ENCODE peak calls at places on chromosome 1, in four cellular contexts. One of them, this sample, is unnamed.

GRCh38 chr1:203263496-203263895 is 34.0 kb upstream of the CHIT1 start:
- DNase-seq in bronchial epithelial cell: no peak
- DNase-seq in transverse colon: no peak
- DNase-seq in A549: no peak
- DNase-seq in this sample: no peak

GRCh38 chr1:228096416-228097332 is 6.5 kb downstream of the C1orf35 start:
- DNase-seq in transverse colon: no peak
- DNase-seq in bronchial epithelial cell: no peak
- DNase-seq in A549: no peak
- DNase-seq in this sample: no peak

GRCh38 chr1:63575340-63575826 is 17.8 kb upstream of the PGM1 start:
- DNase-seq in transverse colon: no peak
- DNase-seq in A549: peak; percentile 12
- DNase-seq in bronchial epithelial cell: peak; percentile 41
- DNase-seq in this sample: no peak

GRCh38 chr1:185813401-185813979 is 79.3 kb downstream of the HMCN1 start:
- DNase-seq in transverse colon: peak; percentile 11
- DNase-seq in bronchial epithelial cell: peak; percentile 65
- DNase-seq in A549: peak; percentile 63
- DNase-seq in this sample: no peak

GRCh38 chr1:26999440-26999987 is 6.0 kb downstream of the TRNP1 start:
- DNase-seq in A549: peak; percentile 90
- DNase-seq in transverse colon: peak; percentile 66
- DNase-seq in bronchial epithelial cell: peak; percentile 95
- DNase-seq in this sample: peak; percentile 36

GRCh38 chr1:34884961-34885360 is 25.4 kb upstream of the SMIM12 start:
- DNase-seq in A549: peak; percentile 16
- DNase-seq in transverse colon: no peak
- DNase-seq in bronchial epithelial cell: no peak
- DNase-seq in this sample: no peak

GRCh38 chr1:107840746-107841145 is 124.2 kb downstream of the VAV3 start:
- DNase-seq in transverse colon: no peak
- DNase-seq in A549: no peak
- DNase-seq in bronchial epithelial cell: no peak
- DNase-seq in this sample: no peak

GRCh38 chr1:40155910-40156309 is 5.3 kb upstream of the RLF start:
- DNase-seq in bronchial epithelial cell: peak; percentile 12
- DNase-seq in transverse colon: no peak
- DNase-seq in A549: no peak
- DNase-seq in this sample: no peak

GRCh38 chr1:53725238-53725689 is 13.7 kb downstream of the GLIS1 start:
- DNase-seq in A549: peak; percentile 14
- DNase-seq in transverse colon: no peak
- DNase-seq in bronchial epithelial cell: peak; percentile 10
- DNase-seq in this sample: peak; percentile 44

GRCh38 chr1:160284220-160284781 is 632 bp downstream of the PEX19 start:
- DNase-seq in transverse colon: peak; percentile 41
- DNase-seq in bronchial epithelial cell: peak; percentile 67
- DNase-seq in A549: no peak
- DNase-seq in this sample: no peak

DNA sequence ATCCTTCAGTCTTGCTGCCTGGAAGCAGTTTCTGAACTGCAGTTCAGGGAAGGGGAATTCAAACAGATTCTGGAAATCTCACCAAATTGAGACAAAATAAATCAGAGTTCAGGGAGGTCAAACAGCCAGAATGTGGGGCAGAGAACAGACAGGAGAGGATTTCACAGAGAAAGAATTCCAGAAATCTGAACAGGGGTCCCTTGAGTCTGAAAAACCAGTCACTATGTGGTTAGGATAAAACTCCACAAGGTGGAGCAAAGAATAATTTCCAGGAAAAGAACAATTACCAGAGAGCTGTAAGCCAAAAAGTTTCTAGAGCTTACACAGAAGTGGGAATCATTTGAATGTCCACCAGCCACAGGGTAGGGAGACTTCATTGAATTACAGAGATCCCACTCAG is 84.7 kb downstream of the URB2 start:
- DNase-seq in bronchial epithelial cell: no peak
- DNase-seq in transverse colon: no peak
- DNase-seq in A549: no peak
- DNase-seq in this sample: no peak
- TF ChIP-seq CTCF in bronchial epithelial cell: no peak
- TF ChIP-seq CTCF in transverse colon: no peak
- TF ChIP-seq CTCF in A549: peak; percentile 19
- TF ChIP-seq CTCF in this sample: no peak

GRCh38 chr1:153750026-153750995 is 22.5 kb downstream of the INTS3 start:
- DNase-seq in A549: no peak
- DNase-seq in bronchial epithelial cell: no peak
- DNase-seq in transverse colon: no peak
- DNase-seq in this sample: no peak
- TF ChIP-seq CTCF in A549: no peak
- TF ChIP-seq CTCF in bronchial epithelial cell: no peak
- TF ChIP-seq CTCF in transverse colon: peak; percentile 9
- TF ChIP-seq CTCF in this sample: no peak

DNA sequence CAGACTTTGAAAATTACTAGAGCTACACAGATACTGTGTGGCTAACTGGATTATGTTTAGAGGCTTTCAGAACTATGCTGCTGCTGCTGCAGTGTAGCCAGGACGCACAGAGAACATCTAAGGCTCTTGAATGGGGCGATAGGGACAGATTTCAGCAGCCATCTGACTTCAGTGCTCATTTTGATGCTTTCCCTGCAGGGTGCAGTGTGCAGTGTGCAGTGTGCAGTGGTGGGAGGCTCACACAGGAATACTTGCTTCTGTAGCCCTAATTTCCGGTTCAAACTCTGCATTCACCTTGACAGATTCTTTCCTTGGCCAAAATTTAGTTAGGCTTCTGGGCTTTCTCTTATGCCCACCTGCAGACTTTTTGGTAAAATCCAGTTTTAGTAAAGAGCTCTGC is 7.7 kb downstream of the METTL18 start:
- DNase-seq in A549: no peak
- DNase-seq in transverse colon: no peak
- DNase-seq in bronchial epithelial cell: no peak
- DNase-seq in this sample: no peak
- TF ChIP-seq CTCF in A549: no peak
- TF ChIP-seq CTCF in transverse colon: no peak
- TF ChIP-seq CTCF in bronchial epithelial cell: no peak
- TF ChIP-seq CTCF in this sample: no peak

GRCh38 chr1:116821763-116822162 is 67.5 kb downstream of the CD2 start:
- DNase-seq in transverse colon: no peak
- DNase-seq in bronchial epithelial cell: no peak
- DNase-seq in A549: no peak
- DNase-seq in this sample: no peak

GRCh38 chr1:116820362-116820761 is 66.1 kb downstream of the CD2 start:
- DNase-seq in transverse colon: no peak
- DNase-seq in bronchial epithelial cell: peak; percentile 84
- DNase-seq in A549: peak; percentile 59
- DNase-seq in this sample: no peak

GRCh38 chr1:116819081-116819480 is 64.9 kb downstream of the CD2 start:
- DNase-seq in transverse colon: no peak
- DNase-seq in bronchial epithelial cell: no peak
- DNase-seq in A549: no peak
- DNase-seq in this sample: no peak

GRCh38 chr1:116814935-116815334 is 60.7 kb downstream of the CD2 start:
- DNase-seq in A549: no peak
- DNase-seq in bronchial epithelial cell: no peak
- DNase-seq in transverse colon: no peak
- DNase-seq in this sample: no peak

GRCh38 chr1:116817582-116818064 is 63.4 kb downstream of the CD2 start:
- DNase-seq in bronchial epithelial cell: peak; percentile 75
- DNase-seq in A549: peak; percentile 74
- DNase-seq in transverse colon: peak; percentile 47
- DNase-seq in this sample: peak; percentile 26
- TF ChIP-seq CTCF in bronchial epithelial cell: peak; percentile 74
- TF ChIP-seq CTCF in A549: peak; percentile 43
- TF ChIP-seq CTCF in transverse colon: peak; percentile 63
- TF ChIP-seq CTCF in this sample: peak; percentile 46

This sample was measured in nephron progenitor cell.